ENCODE peak calls at places on chromosomes 4 and X, in four cellular contexts. G is fibroblast of lung, A is OCI-LY7, L is breast epithelium. Q is an unnamed sample.

GRCh38 chr4:24915121-24915922 is 2.5 kb upstream of the CCDC149 start:
- DNase-seq in G (peak), A (no peak), L (peak), Q (no peak)

GRCh38 chr4:112888617-112889016 is 160.8 kb upstream of the ANK2 start:
- DNase-seq in G (no peak), A (no peak), L (no peak), Q (no peak)

GRCh38 chr4:74635490-74636123 is 158.7 kb downstream of the BTC start:
- DNase-seq in G (no peak), A (no peak), L (no peak), Q (no peak)

GRCh38 chr4:105944535-105944934 is 49.3 kb downstream of the NPNT start:
- DNase-seq in G (peak), A (no peak), L (no peak), Q (no peak)

GRCh38 chr4:121554377-121554776 is 142.4 kb downstream of the ANXA5 start:
- DNase-seq in G (peak), A (no peak), L (no peak), Q (no peak)

GRCh38 chr4:173516621-173517612 is 13.1 kb downstream of the HAND2 start:
- DNase-seq in G (no peak), A (no peak), L (no peak), Q (no peak)

GRCh38 chr4:175891863-175892262 is 79.8 kb upstream of the GPM6A start:
- DNase-seq in G (peak), A (peak), L (no peak), Q (no peak)

GRCh38 chr4:153486281-153487151 is 20.4 kb downstream of the TMEM131L start:
- DNase-seq in G (peak), A (no peak), L (peak), Q (no peak)

GRCh38 chr4:94649381-94650128 is 108.2 kb upstream of the BMPR1B start:
- DNase-seq in G (peak), A (no peak), L (no peak), Q (no peak)

GRCh38 chrX:37896491-37896890 is 49.1 kb upstream of the DYNLT3 start:
- DNase-seq in G (no peak), A (no peak), L (no peak), Q (no peak)

GRCh38 chrX:666762-667161 is 36.2 kb downstream of the SHOX start:
- DNase-seq in G (no peak), A (no peak), L (no peak), Q (no peak)

GRCh38 chr4:185700635-185701034 is 111.4 kb downstream of the SORBS2 start:
- DNase-seq in G (no peak), A (no peak), L (no peak), Q (no peak)

GRCh38 chrX:15399901-15400500 is 15.8 kb upstream of the VEGFD start:
- DNase-seq in G (no peak), A (no peak), L (no peak), Q (no peak)

GRCh38 chr4:1154523-1155182 is 17.7 kb downstream of the SPON2 start:
- DNase-seq in G (no peak), A (peak), L (no peak), Q (no peak)

GRCh38 chr4:136644279-136644678 is 888.0 kb downstream of the PCDH18 start:
- DNase-seq in G (no peak), A (no peak), L (no peak), Q (no peak)

GRCh38 chr4:36841583-36842326 is 402.8 kb upstream of the NWD2 start:
- DNase-seq in G (no peak), A (no peak), L (no peak), Q (no peak)

GRCh38 chr4:15781427-15782095 is 3.4 kb downstream of the CD38 start:
- DNase-seq in G (no peak), A (no peak), L (no peak), Q (no peak)

GRCh38 chr4:110619001-110619350 is 3.9 kb downstream of the PITX2 start:
- DNase-seq in G (no peak), A (no peak), L (no peak), Q (no peak)
- H3K27ac ChIP-seq in G (no peak), A (no peak), L (no peak), Q (no peak)

GRCh38 chrX:136708348-136708747 is 60.4 kb downstream of the CD40LG start:
- DNase-seq in G (no peak), A (peak), L (no peak), Q (no peak)
- TF ChIP-seq CTCF in G (no peak), A (peak), L (no peak), Q (peak)

GRCh38 chr4:3821580-3822229 is 55.5 kb downstream of the ADRA2C start:
- DNase-seq in G (no peak), A (no peak), L (no peak), Q (no peak)
- H3K27ac ChIP-seq in G (no peak), A (no peak), L (no peak), Q (no peak)

GRCh38 chr4:157204634-157205244 is 15.8 kb upstream of the GRIA2 start:
- DNase-seq in G (no peak), A (no peak), L (no peak), Q (no peak)
- TF ChIP-seq CTCF in G (peak), A (peak), L (no peak), Q (no peak)

GRCh38 chr4:148441986-148442829 is at the start of gene NR3C2:
- DNase-seq in G (peak), A (peak), L (peak), Q (peak)

GRCh38 chr4:148442830-148443549 is 776 bp upstream of the NR3C2 start:
- DNase-seq in G (peak), A (peak), L (no peak), Q (no peak)

GRCh38 chr4:148445071-148445902 is 3.1 kb upstream of the NR3C2 start:
- DNase-seq in G (no peak), A (peak), L (peak), Q (peak)

GRCh38 chr4:148444296-148445070 is 2.3 kb upstream of the NR3C2 start:
- DNase-seq in G (no peak), A (peak), L (peak), Q (peak)

DNA sequence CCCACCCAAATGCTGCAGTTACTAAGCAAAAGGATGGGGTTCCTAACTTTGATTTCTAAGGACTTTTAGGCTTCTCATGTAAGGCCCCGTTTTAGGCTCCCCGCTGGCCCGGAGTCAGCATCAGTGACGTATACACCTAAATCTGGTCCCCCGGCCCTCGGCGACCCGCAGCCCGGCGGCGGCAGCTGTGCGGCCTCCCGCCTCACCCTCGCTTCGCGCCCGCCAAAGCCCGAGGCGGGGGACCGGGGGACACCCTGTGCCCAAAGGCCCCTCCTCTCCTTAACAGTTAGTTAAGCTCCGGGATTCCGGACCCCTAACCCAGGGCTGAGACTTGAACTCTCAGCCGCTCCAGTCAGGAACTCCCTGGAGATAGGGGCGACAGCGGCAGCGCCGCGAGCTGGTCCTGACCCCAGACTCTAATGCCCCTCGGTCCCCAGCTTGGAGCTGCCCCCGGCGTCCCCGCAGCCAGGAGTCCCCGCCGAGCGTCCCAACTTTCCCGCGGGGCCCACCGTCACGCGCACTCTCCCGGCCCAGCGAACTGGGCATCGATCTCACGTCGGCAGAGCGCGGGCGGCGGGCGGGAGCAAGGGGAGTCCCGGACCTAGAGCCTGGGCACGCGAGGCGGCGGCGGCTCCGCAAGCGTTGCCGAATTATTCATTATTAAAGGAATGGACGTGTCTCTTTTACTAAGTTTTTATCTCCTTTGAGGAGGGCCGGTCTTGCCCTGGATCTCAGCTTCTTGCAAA is 1.5 kb upstream of the NR3C2 start:
- DNase-seq in G (no peak), A (peak), L (peak), Q (peak)
- H3K27ac ChIP-seq in G (peak), A (no peak), L (peak), Q (peak)

DNA sequence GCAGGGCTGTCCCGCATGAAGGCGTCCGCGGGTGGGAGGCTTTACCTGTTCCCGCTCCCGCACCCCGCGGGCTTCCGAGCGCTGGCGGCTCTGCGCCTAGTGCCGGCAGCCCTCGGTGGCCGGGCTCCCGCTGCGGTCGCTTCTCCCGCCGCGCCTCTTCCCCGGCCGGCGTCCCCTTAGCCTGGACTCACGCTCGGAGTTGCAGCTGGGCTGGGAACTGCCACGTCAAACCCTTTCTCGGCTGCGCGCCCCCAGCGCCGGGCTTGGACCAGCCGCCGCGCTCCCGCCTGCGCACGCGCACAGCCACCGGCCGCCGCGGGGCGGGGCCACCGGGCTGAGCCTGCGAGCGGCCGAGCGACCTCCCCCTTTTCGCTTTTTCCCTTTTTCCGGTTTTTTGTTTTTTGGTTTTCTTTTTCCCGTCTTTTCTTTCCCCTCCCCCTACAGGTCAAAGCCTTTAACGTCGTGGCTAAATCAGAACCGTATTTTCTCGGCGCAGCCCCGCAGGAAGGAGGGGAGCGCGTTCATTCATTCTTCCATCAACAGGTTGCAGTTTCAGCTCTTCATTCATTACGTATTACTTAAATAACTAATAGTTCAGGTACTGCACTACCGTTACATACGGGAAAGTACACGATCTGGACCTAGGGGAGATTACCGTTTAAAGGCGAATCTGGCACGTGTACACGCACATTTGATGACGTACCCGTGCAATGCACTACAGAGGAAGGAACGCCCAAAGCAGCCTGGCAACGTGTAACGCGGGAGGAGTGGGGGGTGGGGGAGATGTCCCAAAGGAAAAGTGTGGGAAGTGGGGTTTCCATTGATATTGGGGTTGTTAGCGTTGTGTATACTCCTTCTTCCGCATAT is at the start of gene SEC24D:
- DNase-seq in G (peak), A (peak), L (peak), Q (peak)
- TF ChIP-seq CTCF in G (no peak), A (no peak), L (no peak), Q (no peak)

GRCh38 chr4:38621004-38621684 is 42.9 kb upstream of the KLF3 start:
- DNase-seq in G (peak), A (no peak), L (no peak), Q (no peak)
- H3K27ac ChIP-seq in G (no peak), A (no peak), L (no peak), Q (no peak)

DNA sequence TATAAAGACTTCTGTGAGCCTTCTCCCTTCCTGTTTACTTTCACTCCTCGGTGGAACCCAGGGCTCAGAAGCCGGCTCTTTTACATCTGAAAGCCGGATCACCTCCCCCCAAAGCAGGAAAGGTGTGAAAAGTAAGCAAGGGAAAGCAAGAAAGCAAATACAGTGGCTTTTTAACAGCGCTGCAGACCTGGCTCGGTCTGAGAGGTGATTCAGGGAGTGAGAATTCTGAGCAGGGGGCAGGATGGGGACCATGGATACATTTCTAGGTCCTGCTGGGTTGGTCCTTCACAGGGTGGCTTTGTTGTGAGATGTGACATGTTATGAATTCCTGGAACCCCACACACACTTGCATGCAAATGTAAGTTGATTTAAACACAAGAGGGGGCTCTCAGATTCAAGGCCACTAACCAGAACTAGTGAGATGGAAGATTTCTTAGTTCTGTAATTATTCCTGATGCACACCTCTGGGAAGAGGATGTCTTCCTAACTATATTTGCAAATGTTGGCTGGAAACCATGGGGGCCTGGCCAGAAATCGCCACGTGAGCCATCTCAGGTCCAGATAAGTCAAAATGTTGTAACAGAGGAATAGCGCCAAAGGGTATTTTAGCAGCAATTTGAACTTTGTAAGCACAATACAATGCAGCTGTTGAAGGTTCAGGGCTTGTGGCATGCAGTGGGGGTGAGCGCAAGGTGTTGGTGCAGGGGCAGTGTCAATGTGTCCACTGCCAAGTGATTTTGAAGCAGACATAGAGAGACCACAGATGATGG is 670.1 kb upstream of the LCORL start:
- DNase-seq in G (no peak), A (peak), L (no peak), Q (no peak)
- TF ChIP-seq CTCF in G (no peak), A (peak), L (no peak), Q (no peak)

DNA sequence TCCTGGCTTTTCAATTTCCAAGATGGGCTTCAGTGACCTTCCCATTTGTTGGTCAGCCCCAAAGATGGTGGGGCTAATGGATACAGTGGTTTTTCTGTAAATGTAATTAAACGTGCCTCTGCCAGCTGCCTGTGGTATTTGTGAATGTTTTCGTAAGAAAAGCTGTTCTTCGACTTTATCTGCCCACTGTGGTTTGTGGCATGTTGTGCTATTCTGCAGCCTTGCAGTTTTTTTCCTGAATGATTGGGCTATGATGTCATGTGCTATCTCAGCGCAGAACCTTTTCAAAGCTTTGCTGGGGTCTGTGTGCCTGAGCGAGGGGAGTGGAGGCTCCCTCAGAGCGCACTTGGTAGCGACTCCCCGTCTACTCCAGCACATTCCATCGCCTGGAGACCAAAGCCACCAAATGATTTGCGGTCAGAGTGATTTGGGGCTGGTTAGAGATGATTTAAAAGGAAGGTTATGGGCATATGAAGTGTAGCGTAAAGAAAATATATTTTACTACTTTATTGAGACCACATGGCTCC is 137.5 kb downstream of the PALLD start:
- DNase-seq in G (peak), A (no peak), L (peak), Q (no peak)
- H3K27ac ChIP-seq in G (peak), A (no peak), L (no peak), Q (no peak)